ENCODE peak calls at places on chromosomes 5 and 9, in ten cellular contexts. P is brain microvascular endothelial cell, S is mucosa of descending colon, B is left lung, Q is psoas muscle, U is choroid plexus epithelial cell, G is fibroblast of lung, A is BE2C, J is A549, Y is AG10803. T is an unnamed sample.

GRCh38 chr9:34513567-34514214 is 9.1 kb downstream of the ENHO start:
- DNase-seq in B (no peak), P (no peak), A (peak; percentile 58), U (peak; percentile 13), G (no peak), Q (no peak), Y (no peak), J (no peak), S (no peak), T (no peak)

GRCh38 chr5:42889311-42889933 is 77.7 kb upstream of the SELENOP start:
- DNase-seq in S (no peak), U (peak; percentile 90), G (peak; percentile 86), A (peak; percentile 73), B (peak; percentile 74), P (peak; percentile 62), Y (peak; percentile 68), Q (peak; percentile 68), J (peak; percentile 62), T (peak; percentile 33)

GRCh38 chr5:1259806-1260480 is 34.8 kb downstream of the SLC6A18 start:
- DNase-seq in G (no peak), P (no peak), A (no peak), B (no peak), Q (no peak), S (no peak), U (no peak), J (no peak), Y (no peak), T (no peak)

GRCh38 chr5:88172847-88173758 is 95.5 kb downstream of the TMEM161B start:
- DNase-seq in A (no peak), U (peak; percentile 2), P (no peak), B (no peak), S (no peak), G (no peak), J (no peak), Y (no peak), Q (no peak), T (no peak)

GRCh38 chr5:59001154-59001553 is 418.3 kb downstream of the RAB3C start:
- DNase-seq in Y (peak; percentile 52), B (no peak), G (no peak), J (no peak), Q (no peak), U (peak; percentile 41), P (no peak), S (no peak), A (no peak), T (peak; percentile 14)

GRCh38 chr5:32865475-32865874 is 154.4 kb downstream of the NPR3 start:
- DNase-seq in U (no peak), S (no peak), J (no peak), P (no peak), Q (no peak), G (no peak), A (no peak), B (no peak), Y (peak; percentile 83), T (peak; percentile 49)

GRCh38 chr5:170849374-170849773 is 12.4 kb upstream of the RANBP17 start:
- DNase-seq in J (no peak), G (no peak), P (no peak), Y (no peak), B (no peak), A (no peak), Q (no peak), S (no peak), U (no peak), T (no peak)

GRCh38 chr9:68446836-68447235 is 90.4 kb downstream of the PGM5 start:
- DNase-seq in G (peak; percentile 86), Y (no peak), Q (no peak), P (no peak), U (no peak), J (no peak), B (no peak), S (no peak), A (no peak), T (no peak)

GRCh38 chr5:127840198-127840524 is 137.0 kb downstream of the CCDC192 start:
- DNase-seq in A (no peak), S (no peak), B (no peak), Q (no peak), G (no peak), J (no peak), U (no peak), P (no peak), Y (no peak), T (no peak)

GRCh38 chr5:128965011-128965637 is at the start of gene SLC27A6:
- DNase-seq in J (peak; percentile 13), G (peak; percentile 13), P (no peak), S (peak; percentile 48), Q (no peak), U (peak; percentile 8), B (peak; percentile 32), Y (no peak), A (peak; percentile 71), T (no peak)

GRCh38 chr5:33229216-33229615 is 211.5 kb upstream of the TARS1 start:
- DNase-seq in S (no peak), Q (no peak), A (no peak), G (no peak), B (no peak), U (no peak), Y (no peak), P (no peak), J (no peak), T (no peak)

GRCh38 chr5:172872997-172873491 is 39.0 kb downstream of the ERGIC1 start:
- DNase-seq in G (peak; percentile 74), Q (peak; percentile 88), P (peak; percentile 68), B (no peak), J (no peak), A (no peak), U (peak; percentile 94), S (no peak), Y (peak; percentile 45), T (no peak)

GRCh38 chr5:35687961-35688360 is 70.3 kb downstream of the SPEF2 start:
- DNase-seq in U (no peak), A (no peak), J (no peak), S (no peak), Q (no peak), Y (no peak), G (no peak), B (no peak), P (no peak), T (no peak)

GRCh38 chr5:138180183-138180782 is 1.4 kb downstream of the KIF20A start:
- DNase-seq in S (no peak), Y (peak; percentile 52), U (peak; percentile 80), G (peak; percentile 65), P (peak; percentile 54), Q (no peak), A (peak; percentile 24), J (peak; percentile 79), B (no peak), T (peak; percentile 21)

GRCh38 chr5:157563373-157564148 is 12.0 kb downstream of the ADAM19 start:
- DNase-seq in A (no peak), Y (peak; percentile 90), S (no peak), G (peak; percentile 87), B (no peak), U (peak; percentile 79), P (peak; percentile 84), J (no peak), Q (peak; percentile 41), T (peak; percentile 85)

GRCh38 chr5:142913728-142914338 is 143.7 kb downstream of the ARHGAP26 start:
- DNase-seq in B (no peak), Y (no peak), Q (no peak), S (no peak), P (no peak), G (no peak), U (no peak), J (no peak), A (no peak), T (no peak)
- TF ChIP-seq CTCF in B (no peak), Y (peak; percentile 9), Q (no peak), S (no peak), P (peak; percentile 33), G (no peak), U (peak; percentile 40), J (no peak), A (peak; percentile 16), T (peak; percentile 10)

GRCh38 chr9:101468116-101468515 is 32.5 kb upstream of the ALDOB start:
- DNase-seq in A (peak; percentile 40), S (no peak), P (no peak), Y (no peak), Q (no peak), B (no peak), G (no peak), J (no peak), U (no peak), T (no peak)
- H3K4me3 ChIP-seq in A (no peak overlapping the region), S (no peak overlapping the region), P (no peak overlapping the region), Y (no peak overlapping the region), Q (no peak overlapping the region), B (no peak overlapping the region), G (no peak overlapping the region), J (no peak overlapping the region), U (no peak overlapping the region), T (no peak overlapping the region)

DNA sequence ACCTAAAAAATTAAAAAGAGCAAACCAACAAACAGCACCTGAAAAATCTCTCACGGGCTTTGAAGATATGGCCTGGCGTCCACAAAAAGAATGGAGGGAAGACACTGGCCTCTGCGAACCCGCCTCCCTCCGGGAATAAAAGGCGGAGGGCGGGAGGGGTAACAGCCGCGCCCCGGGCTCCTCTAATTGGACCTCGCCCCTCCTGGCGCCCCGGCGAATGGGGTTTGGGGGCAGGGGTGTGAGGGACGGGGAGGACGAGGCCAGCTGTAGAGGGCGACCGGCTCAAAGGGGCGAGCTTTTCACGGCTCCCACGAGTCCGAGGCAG is 753 bp downstream of the FANCC start:
- DNase-seq in J (peak; percentile 93), U (peak; percentile 37), B (peak; percentile 83), G (peak; percentile 65), P (peak; percentile 16), Q (peak; percentile 63), Y (peak; percentile 45), S (peak; percentile 86), A (peak; percentile 87), T (no peak)
- TF ChIP-seq CTCF in J (no peak), U (peak; percentile 35), B (no peak), G (no peak), P (peak; percentile 20), Q (no peak), Y (no peak), S (no peak), A (peak; percentile 11), T (no peak)

GRCh38 chr9:135731454-135731853 is 29.5 kb downstream of the KCNT1 start:
- DNase-seq in P (no peak), A (no peak), B (no peak), S (no peak), G (no peak), U (no peak), Y (no peak), Q (no peak), J (no peak), T (no peak)

GRCh38 chr9:135736265-135736978 is 34.4 kb downstream of the KCNT1 start:
- DNase-seq in A (no peak), G (no peak), J (no peak), U (no peak), Y (no peak), Q (no peak), B (no peak), P (no peak), S (no peak), T (no peak)

GRCh38 chr9:135734616-135735144 is 32.7 kb downstream of the KCNT1 start:
- DNase-seq in B (no peak), J (no peak), Q (no peak), U (no peak), A (no peak), Y (no peak), G (no peak), S (no peak), P (no peak), T (no peak)

GRCh38 chr9:135729480-135729879 is 27.5 kb downstream of the KCNT1 start:
- DNase-seq in G (no peak), B (no peak), Q (no peak), A (no peak), Y (no peak), P (no peak), S (no peak), U (no peak), J (no peak), T (no peak)

GRCh38 chr9:135732569-135733257 is 30.7 kb downstream of the KCNT1 start:
- DNase-seq in B (no peak), S (no peak), P (no peak), G (no peak), J (no peak), A (no peak), Q (no peak), Y (no peak), U (no peak), T (no peak)
- H3K4me3 ChIP-seq in B (no peak overlapping the region), S (no peak overlapping the region), P (no peak overlapping the region), G (no peak overlapping the region), J (no peak overlapping the region), A (no peak overlapping the region), Q (no peak overlapping the region), Y (no peak overlapping the region), U (no peak overlapping the region), T (no peak overlapping the region)